ENCODE peak calls at places on chromosomes 16 and 17, in eight cellular contexts. V is sigmoid colon, R is ascending aorta, L is hepatocyte, O is transverse colon, T is heart left ventricle, M is stomach, K is ovary. I is an unnamed sample.

GRCh38 chr17:35973333-35974260 is 7.7 kb downstream of the CCL16 start:
- DNase-seq in T (peak), R (no peak), V (no peak), K (no peak), O (no peak), L (peak), M (no peak), I (no peak)

GRCh38 chr17:55056530-55056929 is 88.0 kb downstream of the STXBP4 start:
- DNase-seq in T (no peak), K (no peak), L (no peak), O (no peak), M (peak), V (no peak), R (no peak), I (peak)

GRCh38 chr16:87006021-87006420 is 311.2 kb downstream of the C16orf95 start:
- DNase-seq in T (no peak), M (no peak), V (peak), L (no peak), R (no peak), K (no peak), O (no peak), I (no peak)

GRCh38 chr17:20908373-20909273 is 134.2 kb downstream of the USP22 start:
- DNase-seq in L (peak), T (peak), O (peak), V (peak), M (peak), R (peak), K (peak), I (peak)

GRCh38 chr16:5756969-5757368 is 659.4 kb upstream of the EEF2KMT start:
- DNase-seq in R (no peak), T (no peak), V (no peak), M (no peak), L (no peak), K (no peak), O (no peak), I (peak)

GRCh38 chr16:84367297-84367680 is 1.0 kb upstream of the ATP2C2 start:
- DNase-seq in V (no peak), R (no peak), M (peak), K (no peak), O (peak), T (no peak), L (no peak), I (no peak)

GRCh38 chr17:68301438-68301959 is 10.2 kb downstream of the ARSG start:
- DNase-seq in L (no peak), M (no peak), R (no peak), K (no peak), O (no peak), T (no peak), V (no peak), I (no peak)

GRCh38 chr17:29918922-29919856 is 10.8 kb downstream of the SSH2 start:
- DNase-seq in T (no peak), O (no peak), R (no peak), M (no peak), K (no peak), V (no peak), L (no peak), I (no peak)

GRCh38 chr17:55301521-55302406 is 37.0 kb downstream of the HLF start:
- DNase-seq in O (no peak), R (no peak), M (peak), K (no peak), T (no peak), L (peak), V (no peak), I (peak)

GRCh38 chr17:58920773-58921172 is 165.1 kb downstream of the PPM1E start:
- DNase-seq in V (no peak), L (no peak), R (no peak), M (no peak), K (no peak), O (no peak), T (no peak), I (no peak)

GRCh38 chr17:81097943-81098308 is 63.0 kb downstream of the BAIAP2 start:
- DNase-seq in M (no peak), O (peak), K (no peak), V (peak), T (no peak), L (peak), R (peak), I (no peak)

GRCh38 chr17:31008374-31009035 is 37.7 kb downstream of the RNF135 start:
- DNase-seq in K (peak), T (peak), V (peak), O (peak), L (peak), R (no peak), M (peak), I (peak)

GRCh38 chr16:30527635-30528178 is 1.3 kb upstream of the ZNF768 start:
- DNase-seq in L (no peak), M (peak), T (peak), R (no peak), V (no peak), K (no peak), O (peak), I (no peak)

GRCh38 chr16:67431077-67431804 is at the start of gene HSD11B2:
- DNase-seq in K (peak), O (no peak), V (no peak), T (peak), R (no peak), L (peak), M (peak), I (peak)

GRCh38 chr16:14321542-14321941 is 250.4 kb downstream of the MRTFB start:
- DNase-seq in V (no peak), O (no peak), R (no peak), K (peak), T (no peak), L (no peak), M (no peak), I (no peak)

GRCh38 chr17:27559506-27559931 is 71.5 kb upstream of the LGALS9 start:
- DNase-seq in M (no peak), T (no peak), R (no peak), L (peak), O (no peak), V (no peak), K (peak), I (peak)

GRCh38 chr16:72856797-72857196 is 191.1 kb downstream of the ZFHX3 start:
- DNase-seq in L (peak), R (no peak), K (no peak), T (no peak), M (no peak), V (no peak), O (no peak), I (peak)

GRCh38 chr16:69741519-69741918 is 13.2 kb downstream of the NOB1 start:
- DNase-seq in T (no peak), V (no peak), R (no peak), L (no peak), M (no peak), O (no peak), K (no peak), I (no peak)

GRCh38 chr16:80684136-80684765 is 120.1 kb downstream of the CDYL2 start:
- DNase-seq in T (no peak), V (no peak), R (no peak), O (no peak), M (no peak), L (no peak), K (no peak), I (no peak)

GRCh38 chr16:24036614-24037013 is 200.8 kb downstream of the PRKCB start:
- DNase-seq in M (peak), K (no peak), R (no peak), T (no peak), V (no peak), L (peak), O (peak), I (peak)

GRCh38 chr16:4415538-4416199 is 727 bp downstream of the CORO7 start:
- DNase-seq in V (no peak), O (peak), M (peak), K (no peak), T (peak), R (no peak), L (peak), I (peak)

GRCh38 chr16:892536-893255 is 78.1 kb downstream of the LMF1 start:
- DNase-seq in T (peak), K (no peak), L (no peak), R (no peak), M (no peak), V (no peak), O (no peak), I (no peak)

GRCh38 chr16:505479-506245 is 21.9 kb upstream of the CAPN15 start:
- DNase-seq in K (no peak), V (no peak), O (no peak), L (no peak), T (no peak), R (no peak), M (no peak), I (no peak)

GRCh38 chr16:86567701-86568571 is 1.3 kb downstream of the FOXC2 start:
- DNase-seq in T (peak), R (no peak), O (no peak), M (no peak), L (peak), K (no peak), V (no peak), I (peak)

GRCh38 chr16:15686287-15686686 is 36.2 kb downstream of the NDE1 start:
- DNase-seq in V (no peak), T (no peak), L (no peak), R (no peak), M (no peak), O (no peak), K (no peak), I (no peak)

GRCh38 chr17:44830359-44831269 is 527 bp upstream of the GJC1 start:
- DNase-seq in L (peak), K (no peak), O (peak), T (no peak), M (no peak), R (no peak), V (peak), I (peak)

GRCh38 chr17:31678431-31678830 is 180.6 kb downstream of the COPRS start:
- DNase-seq in K (no peak), T (peak), L (no peak), O (no peak), V (no peak), R (no peak), M (no peak), I (no peak)

GRCh38 chr16:12688972-12689850 is 114.5 kb downstream of the CPPED1 start:
- DNase-seq in R (no peak), M (no peak), L (no peak), K (no peak), V (no peak), T (no peak), O (no peak), I (no peak)

GRCh38 chr17:75096082-75096625 is 8.4 kb downstream of the SLC16A5 start:
- DNase-seq in T (peak), M (peak), O (peak), L (peak), K (no peak), R (peak), V (no peak), I (no peak)

DNA sequence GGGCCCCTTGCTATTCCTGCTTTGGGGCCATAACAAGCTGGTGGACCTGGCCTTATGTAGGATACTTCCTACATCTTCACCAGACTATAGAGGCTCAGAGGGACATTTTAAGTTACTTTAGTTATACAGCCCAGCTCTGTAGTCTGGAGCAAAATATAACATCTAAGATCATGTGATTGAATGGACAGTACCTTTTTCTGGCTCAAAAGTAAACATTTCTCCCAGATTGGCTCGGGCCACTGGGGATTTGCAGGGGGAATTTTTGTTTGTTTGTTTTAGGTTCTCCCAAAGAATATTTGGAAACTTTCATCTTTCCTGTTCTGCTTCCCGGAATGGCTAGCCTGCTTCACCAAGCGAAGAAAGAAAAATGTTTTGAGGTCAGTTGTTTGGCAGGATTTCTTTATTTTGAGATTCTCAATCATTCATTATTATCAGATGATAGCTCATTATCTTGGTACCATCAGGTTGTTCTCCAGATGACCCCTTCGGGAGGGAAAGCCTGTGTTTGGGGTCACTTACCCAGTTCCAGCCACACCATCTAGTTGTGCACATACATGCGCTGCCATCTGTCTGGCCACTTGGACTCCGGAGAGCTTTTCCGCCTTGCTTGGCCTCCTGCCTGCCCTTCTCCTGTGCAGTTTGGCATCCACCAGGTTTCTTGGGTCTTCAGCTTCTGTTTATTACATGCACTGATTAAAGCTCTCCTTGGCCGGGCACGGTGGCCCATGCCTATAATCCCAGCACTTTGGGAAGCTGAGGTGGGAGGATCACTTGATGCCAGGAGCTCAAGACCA is 17.2 kb downstream of the IQCK start:
- DNase-seq in T (no peak), R (no peak), V (no peak), K (no peak), O (no peak), L (no peak), M (peak), I (no peak)
- H3K27ac ChIP-seq in T (peak), R (no peak), V (no peak), K (no peak), O (no peak), L (no peak), M (peak), I (no peak)

GRCh38 chr17:13581925-13582324 is 19.8 kb downstream of the HS3ST3A1 start:
- DNase-seq in M (no peak), O (no peak), L (no peak), R (no peak), K (no peak), V (no peak), T (no peak), I (no peak)

GRCh38 chr17:13572581-13572980 is 29.1 kb downstream of the HS3ST3A1 start:
- DNase-seq in R (no peak), M (no peak), V (no peak), K (no peak), T (no peak), O (no peak), L (no peak), I (no peak)

GRCh38 chr17:13575922-13576419 is 25.8 kb downstream of the HS3ST3A1 start:
- DNase-seq in T (no peak), L (no peak), K (no peak), R (no peak), O (no peak), M (no peak), V (no peak), I (no peak)

GRCh38 chr17:13575466-13575865 is 26.3 kb downstream of the HS3ST3A1 start:
- DNase-seq in K (no peak), V (no peak), L (no peak), O (no peak), M (no peak), T (no peak), R (no peak), I (no peak)

GRCh38 chr17:13576661-13577526 is 24.8 kb downstream of the HS3ST3A1 start:
- DNase-seq in M (no peak), V (no peak), O (no peak), L (no peak), K (no peak), R (no peak), T (no peak), I (no peak)
- TF ChIP-seq CTCF in M (no peak), V (no peak), O (no peak), L (no peak), K (no peak), R (no peak), T (no peak), I (no peak)

DNA sequence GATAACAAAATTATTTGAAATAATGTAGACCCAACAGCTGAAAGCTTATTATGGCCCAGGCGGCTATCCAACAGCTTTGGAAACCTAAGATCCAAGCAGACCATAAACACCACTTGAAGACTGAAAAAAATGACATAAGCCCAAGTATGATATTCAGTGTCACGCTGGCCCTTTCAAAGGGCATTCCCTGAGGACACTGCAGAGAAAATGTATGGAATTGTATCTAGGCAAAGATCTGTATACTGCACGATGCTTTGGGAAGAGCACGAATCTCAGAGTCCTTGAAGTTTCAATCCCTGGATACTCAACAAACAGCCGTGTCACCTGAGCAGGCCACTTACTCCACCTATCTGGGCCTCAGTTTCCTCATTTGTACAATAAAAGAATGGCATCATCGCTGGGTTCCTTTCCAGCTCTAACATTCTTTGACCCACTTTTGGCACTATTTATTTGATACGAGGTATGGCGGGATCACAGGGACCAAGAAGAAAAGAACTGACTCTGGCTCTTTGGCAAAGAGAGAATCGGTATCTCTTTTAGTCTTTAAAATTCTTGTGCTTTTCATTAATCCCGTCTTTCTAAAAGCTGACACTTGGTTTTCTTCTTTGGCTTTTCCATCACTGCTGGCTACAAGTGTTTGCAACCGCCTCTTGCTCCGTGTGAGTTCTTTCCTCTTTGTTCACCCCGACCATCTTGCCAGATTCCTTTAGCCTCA is 1.2 kb downstream of the STAT5B start:
- DNase-seq in L (no peak), O (no peak), K (no peak), T (no peak), R (no peak), M (no peak), V (peak), I (no peak)
- H3K27ac ChIP-seq in L (peak), O (peak), K (peak), T (peak), R (peak), M (peak), V (peak), I (no peak)

DNA sequence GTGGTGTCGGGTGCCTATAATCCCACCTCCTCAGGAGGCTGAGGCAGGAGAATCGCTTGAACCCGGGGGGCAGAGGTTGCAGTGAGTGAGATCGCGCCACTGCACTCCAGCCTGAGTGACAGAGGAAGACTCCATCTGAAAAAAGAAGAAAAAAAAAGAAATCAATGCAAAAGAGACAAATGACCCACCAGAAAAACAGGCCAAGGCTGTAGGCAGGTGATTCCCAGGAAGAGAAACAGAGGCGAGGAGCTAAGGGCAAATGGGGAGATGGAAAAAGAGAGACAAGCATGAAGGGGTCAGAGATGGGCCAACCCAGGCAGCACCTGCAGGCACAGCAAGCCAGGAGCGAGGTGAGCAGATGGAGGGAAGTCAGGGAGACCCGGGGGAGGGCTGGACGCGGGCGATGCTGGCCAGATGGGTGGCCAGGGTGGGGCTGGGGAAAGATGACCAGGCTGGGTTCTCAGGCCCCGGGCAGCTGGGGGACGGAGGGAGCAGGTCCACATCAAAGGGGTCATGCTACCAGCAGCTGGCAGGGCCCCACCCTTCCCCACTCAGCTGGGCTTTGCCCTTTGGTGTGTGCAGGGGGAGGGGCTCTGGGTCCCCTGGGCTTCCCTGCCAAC is 25.5 kb downstream of the MYBBP1A start:
- DNase-seq in R (no peak), V (no peak), O (no peak), K (no peak), T (no peak), M (no peak), L (no peak), I (no peak)
- TF ChIP-seq CTCF in R (no peak), V (no peak), O (no peak), K (no peak), T (no peak), M (no peak), L (no peak), I (no peak)

DNA sequence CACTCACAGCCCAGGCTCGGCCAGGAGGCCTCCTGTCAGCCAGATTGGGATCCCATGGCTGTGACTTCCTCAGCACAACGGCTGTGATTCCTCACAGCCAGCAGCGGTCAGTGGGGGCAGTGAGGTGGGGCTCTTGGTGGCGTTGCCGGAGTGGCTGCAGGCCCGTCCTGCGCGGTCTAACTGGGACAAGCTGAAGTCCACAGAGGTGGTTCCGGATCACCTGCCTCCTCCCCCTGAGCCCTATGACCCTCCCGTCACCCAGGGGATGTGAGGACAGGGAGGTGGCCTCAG is 34.4 kb upstream of the MLKL start:
- DNase-seq in L (no peak), K (no peak), R (no peak), O (no peak), V (no peak), T (no peak), M (no peak), I (no peak)
- H3K27ac ChIP-seq in L (no peak), K (no peak), R (no peak), O (no peak), V (no peak), T (no peak), M (peak), I (no peak)

GRCh38 chr17:1643293-1643998 is 2.1 kb downstream of the SCARF1 start:
- DNase-seq in M (peak), T (peak), L (peak), R (no peak), K (no peak), O (peak), V (no peak), I (peak)
- TF ChIP-seq CTCF in M (peak), T (no peak), L (peak), R (no peak), K (no peak), O (no peak), V (no peak), I (peak)

I was measured in A673.